ENCODE peak calls at places on chromosomes 4 and X, in four cellular contexts. N is fibroblast of lung, R is IMR-90, Z is PC-3. D is an unnamed sample.

GRCh38 chr4:138671606-138672084 is 343.9 kb upstream of the NOCT start:
- DNase-seq in N (no peak), R (no peak), Z (no peak), D (no peak)

GRCh38 chrX:150269613-150270254 is 93.4 kb upstream of the MAMLD1 start:
- DNase-seq in N (no peak), R (no peak), Z (no peak), D (no peak)

GRCh38 chr4:124943145-124943889 is 230.8 kb upstream of the ANKRD50 start:
- DNase-seq in N (peak; percentile 58), R (no peak), Z (peak; percentile 89), D (peak; percentile 88)

GRCh38 chr4:75844151-75844662 is 58.0 kb downstream of the PPEF2 start:
- DNase-seq in N (peak; percentile 92), R (peak; percentile 96), Z (no peak), D (peak; percentile 58)

GRCh38 chr4:184477201-184477999 is 3.0 kb upstream of the IRF2 start:
- DNase-seq in N (no peak), R (no peak), Z (no peak), D (no peak)

GRCh38 chr4:15004701-15005301 is 2.5 kb downstream of the CPEB2 start:
- DNase-seq in N (peak; percentile 76), R (peak; percentile 54), Z (peak; percentile 75), D (peak; percentile 80)

GRCh38 chr4:128600410-128600809 is 209.1 kb upstream of the JADE1 start:
- DNase-seq in N (peak; percentile 61), R (peak; percentile 25), Z (no peak), D (peak; percentile 17)

GRCh38 chr4:105620640-105621323 is 68.4 kb downstream of the ARHGEF38 start:
- DNase-seq in N (peak; percentile 83), R (peak; percentile 57), Z (peak; percentile 84), D (peak; percentile 86)

GRCh38 chr4:125187621-125188176 is 127.1 kb upstream of the FAT4 start:
- DNase-seq in N (peak; percentile 17), R (peak; percentile 0), Z (peak; percentile 80), D (peak; percentile 77)

GRCh38 chr4:150082241-150082640 is 4.0 kb downstream of the DCLK2 start:
- DNase-seq in N (no peak), R (no peak), Z (no peak), D (no peak)

GRCh38 chrX:104324871-104325585 is 70.3 kb upstream of the ESX1 start:
- DNase-seq in N (no peak), R (peak; percentile 42), Z (peak; percentile 74), D (peak; percentile 55)

GRCh38 chr4:168757500-168757899 is 252.6 kb downstream of the CBR4 start:
- DNase-seq in N (no peak), R (no peak), Z (no peak), D (no peak)

GRCh38 chr4:138275946-138276621 is 33.9 kb upstream of the SLC7A11 start:
- DNase-seq in N (peak; percentile 68), R (peak; percentile 91), Z (peak; percentile 81), D (peak; percentile 81)

GRCh38 chr4:139458999-139459398 is 5.1 kb downstream of the RAB33B start:
- DNase-seq in N (no peak), R (no peak), Z (peak; percentile 23), D (peak; percentile 47)

GRCh38 chr4:57691370-57691769 is 581.2 kb upstream of the IGFBP7 start:
- DNase-seq in N (no peak), R (no peak), Z (no peak), D (no peak)

GRCh38 chrX:110432831-110433230 is 74.2 kb downstream of the RTL9 start:
- DNase-seq in N (no peak), R (no peak), Z (no peak), D (no peak)

GRCh38 chr4:101977096-101977495 is 186.6 kb downstream of the BANK1 start:
- DNase-seq in N (peak; percentile 95), R (peak; percentile 94), Z (peak; percentile 93), D (peak; percentile 94)

GRCh38 chr4:53235547-53235946 is 130.3 kb downstream of the SCFD2 start:
- DNase-seq in N (no peak), R (no peak), Z (no peak), D (no peak)

GRCh38 chr4:123350191-123350544 is 46.4 kb upstream of the SPRY1 start:
- DNase-seq in N (no peak), R (no peak), Z (peak; percentile 25), D (peak; percentile 75)

GRCh38 chr4:183289688-183290087 is 30.4 kb downstream of the CLDN22 start:
- DNase-seq in N (no peak), R (no peak), Z (no peak), D (no peak)

GRCh38 chr4:74376888-74377483 is 12.0 kb downstream of the EREG start:
- DNase-seq in N (peak; percentile 90), R (peak; percentile 77), Z (peak; percentile 60), D (peak; percentile 46)

GRCh38 chr4:186932631-186933150 is 209.0 kb upstream of the FAT1 start:
- DNase-seq in N (peak; percentile 88), R (peak; percentile 74), Z (peak; percentile 74), D (no peak)

GRCh38 chrX:133607419-133608348 is 192.4 kb upstream of the GPC4 start:
- DNase-seq in N (no peak), R (no peak), Z (no peak), D (no peak)

GRCh38 chr4:67343162-67343561 is 202.1 kb downstream of the CENPC start:
- DNase-seq in N (no peak), R (no peak), Z (no peak), D (no peak)

DNA sequence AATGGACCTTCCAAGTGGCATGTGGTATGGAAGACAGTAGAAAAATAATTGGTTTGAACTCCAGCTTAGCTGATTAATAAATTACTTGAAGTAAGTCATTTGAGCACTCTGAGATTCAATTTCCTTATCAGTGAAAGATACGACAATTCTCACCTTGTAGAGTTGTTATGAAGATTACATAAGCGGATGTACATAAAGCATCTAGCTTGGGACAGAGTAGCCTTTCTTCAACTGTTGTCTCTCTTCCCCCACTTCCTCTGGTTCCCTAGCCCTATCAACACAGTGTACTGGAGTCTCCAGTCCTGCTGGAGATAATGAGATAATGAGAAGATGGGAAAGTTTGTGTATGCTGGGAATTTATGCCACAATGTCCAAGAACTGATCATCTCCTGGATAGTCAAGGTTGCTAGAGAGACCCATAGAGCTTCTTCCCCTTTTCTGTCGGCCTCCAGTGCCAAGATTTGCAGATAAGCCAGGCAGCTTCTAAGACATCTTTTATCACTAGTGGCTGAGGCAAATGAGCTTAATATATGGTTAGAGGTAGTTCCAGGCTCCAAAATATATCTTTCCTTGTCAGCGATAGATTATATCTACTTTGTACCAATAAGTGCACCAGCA is 33.9 kb downstream of the VSIG4 start:
- DNase-seq in N (no peak), R (no peak), Z (no peak), D (no peak)
- H3K4me2 ChIP-seq in N (no peak overlapping the region), R (no peak overlapping the region), Z (no peak overlapping the region), D (no peak overlapping the region)

GRCh38 chr4:41796545-41797210 is 48.2 kb upstream of the PHOX2B start:
- DNase-seq in N (no peak), R (no peak), Z (no peak), D (no peak)
- TF ChIP-seq CTCF in N (no peak), R (no peak), Z (no peak), D (no peak)

GRCh38 chrX:108105473-108105872 is 13.9 kb downstream of the ATG4A start:
- DNase-seq in N (no peak), R (no peak), Z (no peak), D (no peak)
- H3K4me2 ChIP-seq in N (no peak overlapping the region), R (no peak overlapping the region), Z (no peak overlapping the region), D (no peak overlapping the region)

DNA sequence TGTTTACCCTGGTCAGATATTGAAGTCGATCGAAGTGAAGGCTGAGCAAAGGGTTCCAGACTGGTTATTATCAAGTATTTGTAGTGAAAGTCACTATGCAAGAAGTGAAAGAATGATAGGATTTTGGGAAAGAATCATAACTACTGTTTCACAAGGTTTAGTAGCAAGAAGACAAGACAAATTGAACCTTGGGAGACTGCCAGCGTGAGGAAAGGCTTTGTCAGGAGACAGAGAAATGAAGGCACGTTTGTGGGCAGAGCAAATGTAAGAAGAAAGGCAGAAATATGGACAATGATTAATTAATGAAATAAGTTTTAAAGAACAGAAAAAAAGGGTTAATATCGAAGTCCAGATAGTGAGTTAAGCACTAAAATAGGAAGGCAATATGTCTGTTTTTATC is 456.8 kb downstream of the TRIML1 start:
- DNase-seq in N (peak; percentile 1), R (peak; percentile 44), Z (no peak), D (no peak)
- TF ChIP-seq CTCF in N (no peak), R (no peak), Z (no peak), D (no peak)

DNA sequence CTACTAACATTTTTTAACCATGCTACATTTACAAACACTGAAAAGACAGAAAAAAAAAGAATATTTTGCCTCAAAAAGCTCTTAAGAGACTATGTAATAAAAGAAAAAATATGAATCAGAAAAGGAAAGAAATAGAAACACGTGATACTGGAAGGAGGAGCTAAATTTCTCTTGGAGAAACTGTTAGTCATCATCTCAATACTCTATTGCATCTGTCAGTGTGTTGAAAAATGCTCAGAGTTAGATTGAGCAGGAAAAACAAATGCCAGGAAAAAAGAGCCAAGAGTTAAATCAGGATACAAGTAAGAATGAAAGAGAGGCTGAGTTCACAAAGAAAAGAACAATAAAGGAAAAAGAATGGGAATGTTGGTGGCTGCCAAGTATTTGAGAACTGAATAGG is 2.6 kb downstream of the RAB28 start:
- DNase-seq in N (peak; percentile 57), R (peak; percentile 46), Z (peak; percentile 30), D (peak; percentile 58)
- H3K4me2 ChIP-seq in N (peak overlapping the region; percentile 32), R (no peak overlapping the region), Z (peak overlapping the region; percentile 97), D (peak overlapping the region; percentile 85)

GRCh38 chr4:119300388-119301131 is 21.4 kb downstream of the FABP2 start:
- DNase-seq in N (peak; percentile 91), R (peak; percentile 89), Z (peak; percentile 93), D (peak; percentile 98)
- TF ChIP-seq CTCF in N (peak; percentile 23), R (no peak), Z (no peak), D (peak; percentile 9)

DNA sequence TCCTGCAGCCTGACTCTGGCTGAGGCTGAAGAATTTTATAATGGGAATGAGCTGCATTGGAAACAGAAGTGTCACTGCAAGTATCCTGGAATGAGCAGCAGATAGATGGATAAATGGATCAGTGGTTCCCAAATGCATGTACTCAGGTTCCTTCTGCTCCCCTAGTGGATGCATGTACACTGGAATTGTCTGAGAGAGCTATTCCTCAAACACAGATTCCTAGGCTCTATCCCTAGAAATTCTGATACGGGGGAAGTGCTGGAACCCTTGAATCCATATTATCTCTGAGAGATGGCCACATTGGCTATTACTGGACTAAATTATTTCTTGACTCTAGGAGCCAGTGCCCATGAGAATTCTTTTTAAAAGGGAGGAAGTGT is 64.8 kb downstream of the TMEM131L start:
- DNase-seq in N (no peak), R (no peak), Z (no peak), D (no peak)
- H3K4me2 ChIP-seq in N (no peak overlapping the region), R (no peak overlapping the region), Z (no peak overlapping the region), D (no peak overlapping the region)

GRCh38 chr4:153728660-153729059 is 31.2 kb downstream of the RNF175 start:
- DNase-seq in N (no peak), R (no peak), Z (no peak), D (no peak)
- TF ChIP-seq CTCF in N (no peak), R (no peak), Z (no peak), D (no peak)

GRCh38 chrX:45843518-45843917 is 642.8 kb upstream of the DIPK2B start:
- DNase-seq in N (peak; percentile 28), R (no peak), Z (peak; percentile 45), D (no peak)

GRCh38 chrX:45845142-45845541 is 644.5 kb upstream of the DIPK2B start:
- DNase-seq in N (no peak), R (no peak), Z (no peak), D (no peak)

GRCh38 chrX:45842207-45842900 is 641.7 kb upstream of the DIPK2B start:
- DNase-seq in N (no peak), R (no peak), Z (no peak), D (no peak)

GRCh38 chrX:45840411-45840950 is 639.8 kb upstream of the DIPK2B start:
- DNase-seq in N (no peak), R (no peak), Z (peak; percentile 55), D (no peak)

GRCh38 chrX:45842916-45843315 is 642.2 kb upstream of the DIPK2B start:
- DNase-seq in N (no peak), R (no peak), Z (peak; percentile 36), D (no peak)
- H3K4me2 ChIP-seq in N (no peak overlapping the region), R (no peak overlapping the region), Z (peak overlapping the region; percentile 40), D (peak overlapping the region; percentile 45)

D was measured in mammary epithelial cell.